ENCODE peak calls at places on chromosomes 16 and 17, in four cellular contexts. A, W, H and I are unnamed samples.

GRCh38 chr17:8087075-8087941 is at the start of gene ALOX12B:
- DNase-seq in A (no peak), W (peak), H (no peak), I (no peak)

GRCh38 chr16:85592700-85593502 is 20.2 kb upstream of the GSE1 start:
- DNase-seq in H (no peak), W (no peak), A (no peak), I (no peak)

GRCh38 chr17:7186241-7186640 is 7.1 kb upstream of the ASGR1 start:
- DNase-seq in H (no peak), W (peak), A (no peak), I (no peak)

GRCh38 chr17:74427048-74427762 is 4.7 kb upstream of the GPRC5C start:
- DNase-seq in A (no peak), H (no peak), W (no peak), I (no peak)

GRCh38 chr17:78208486-78208885 is 5.6 kb upstream of the BIRC5 start:
- DNase-seq in H (no peak), A (no peak), W (no peak), I (no peak)

GRCh38 chr16:51651061-51651466 is 500.0 kb upstream of the SALL1 start:
- DNase-seq in A (no peak), W (no peak), H (no peak), I (no peak)

GRCh38 chr16:55730115-55730514 is 74.3 kb downstream of the SLC6A2 start:
- DNase-seq in A (no peak), H (no peak), W (no peak), I (no peak)

GRCh38 chr17:15169676-15170075 is 95.5 kb downstream of the PMP22 start:
- DNase-seq in A (peak), H (no peak), W (no peak), I (no peak)

GRCh38 chr17:1511756-1512321 is 4.6 kb downstream of the INPP5K start:
- DNase-seq in W (no peak), H (no peak), A (no peak), I (no peak)

GRCh38 chr16:72985148-72985882 is 62.6 kb downstream of the ZFHX3 start:
- DNase-seq in W (no peak), H (no peak), A (no peak), I (no peak)

GRCh38 chr16:2773188-2773968 is 3.7 kb downstream of the ELOB start:
- DNase-seq in H (no peak), W (no peak), A (no peak), I (no peak)

GRCh38 chr16:85984211-85984880 is 85.4 kb downstream of the IRF8 start:
- DNase-seq in A (no peak), H (no peak), W (no peak), I (no peak)